ENCODE peak calls at places on chromosomes 3 and 15, in ten cellular contexts. D is foreskin melanocyte, J is activated gamma-delta T cell treated with Interleukin-2 at 50 U/mL for 16 hours, K is coronary artery, C is activated T-cell treated with anti-CD3 and anti-CD28 coated beads for 1 hour, F is NAMALWA, O is hippocampal formation, S is AG10803, Z is NCI-H187, P is tibial artery. H is an unnamed sample.
A peak's percentile ranks its signal among the peaks of the same experiment; 100 is the strongest.

GRCh38 chr15:26729581-26729980 is 43.3 kb downstream of the GABRB3 start:
- DNase-seq in F (no peak), J (no peak), P (no peak), K (no peak), C (no peak), D (no peak), S (no peak), Z (no peak), O (no peak), H (no peak)

GRCh38 chr15:77666296-77666660 is 33.6 kb upstream of the LINGO1 start:
- DNase-seq in F (no peak), C (no peak), O (no peak), S (no peak), J (no peak), K (no peak), P (no peak), D (no peak), Z (no peak), H (no peak)

GRCh38 chr15:62254137-62254934 is 89.3 kb upstream of the C2CD4B start:
- DNase-seq in Z (no peak), K (peak; percentile 46), S (peak; percentile 34), F (peak; percentile 72), P (no peak), C (peak; percentile 50), J (peak; percentile 47), D (peak; percentile 29), O (no peak), H (no peak)

GRCh38 chr3:158991146-158991705 is 189.4 kb downstream of the MFSD1 start:
- DNase-seq in K (no peak), J (no peak), S (no peak), F (no peak), P (no peak), D (no peak), Z (peak; percentile 90), C (no peak), O (no peak), H (no peak)

GRCh38 chr3:84600703-84601225 is 358.0 kb upstream of the CADM2 start:
- DNase-seq in D (no peak), S (no peak), J (no peak), O (no peak), C (no peak), K (no peak), Z (no peak), P (no peak), F (no peak), H (no peak)

GRCh38 chr15:74050835-74051234 is 31.5 kb downstream of the GOLGA6A start:
- DNase-seq in F (no peak), Z (no peak), C (no peak), P (no peak), K (peak; percentile 78), J (no peak), S (no peak), O (no peak), D (no peak), H (no peak)

GRCh38 chr3:183427206-183428139 is 946 bp downstream of the MCF2L2 start:
- DNase-seq in K (no peak), J (no peak), Z (no peak), F (no peak), P (no peak), O (no peak), S (no peak), D (no peak), C (no peak), H (peak; percentile 25)

GRCh38 chr3:38725726-38726410 is 76.4 kb upstream of the SCN5A start:
- DNase-seq in Z (no peak), F (no peak), P (no peak), D (no peak), J (no peak), O (no peak), S (peak; percentile 18), K (no peak), C (no peak), H (no peak)

GRCh38 chr3:71185733-71186455 is 397.6 kb downstream of the FOXP1 start:
- DNase-seq in Z (no peak), C (peak; percentile 16), J (peak; percentile 30), K (no peak), F (peak; percentile 49), D (no peak), O (no peak), P (no peak), S (no peak), H (no peak)

GRCh38 chr3:4834403-4834866 is 144.8 kb upstream of the BHLHE40 start:
- DNase-seq in J (peak; percentile 71), K (no peak), C (peak; percentile 44), D (no peak), S (no peak), P (no peak), F (peak; percentile 23), O (no peak), Z (no peak), H (no peak)

GRCh38 chr15:73763893-73764292 is 10.7 kb upstream of the INSYN1 start:
- DNase-seq in F (no peak), J (no peak), D (no peak), P (no peak), K (no peak), O (no peak), C (no peak), Z (no peak), S (no peak), H (no peak)

GRCh38 chr3:147378186-147378503 is 28.2 kb downstream of the ZIC4 start:
- DNase-seq in Z (no peak), D (no peak), P (no peak), O (no peak), F (no peak), C (no peak), J (no peak), S (no peak), K (no peak), H (no peak)

GRCh38 chr3:57017481-57017880 is 43.0 kb upstream of the SPATA12 start:
- DNase-seq in Z (no peak), P (no peak), J (no peak), F (no peak), C (no peak), D (no peak), O (peak; percentile 68), K (no peak), S (no peak), H (peak; percentile 65)

GRCh38 chr15:100601158-100601557 is 826 bp downstream of the LINS1 start:
- DNase-seq in K (no peak), D (peak; percentile 57), Z (no peak), J (peak; percentile 12), S (no peak), F (peak; percentile 74), O (no peak), P (no peak), C (no peak), H (no peak)

GRCh38 chr3:186035277-186035676 is 73.6 kb downstream of the ETV5 start:
- DNase-seq in O (no peak), P (no peak), C (no peak), J (no peak), S (peak; percentile 27), K (no peak), D (no peak), F (no peak), Z (no peak), H (no peak)

GRCh38 chr3:30007668-30008067 is 598.7 kb upstream of the TGFBR2 start:
- DNase-seq in O (no peak), F (no peak), C (no peak), P (no peak), K (no peak), D (no peak), J (no peak), Z (no peak), S (no peak), H (no peak)

GRCh38 chr3:174620138-174620537 is 239.0 kb upstream of the NAALADL2 start:
- DNase-seq in O (no peak), S (peak; percentile 19), Z (no peak), K (no peak), P (no peak), J (no peak), F (peak; percentile 32), D (no peak), C (no peak), H (no peak)

GRCh38 chr3:17041009-17041408 is 156.3 kb downstream of the PLCL2 start:
- DNase-seq in P (no peak), O (no peak), K (no peak), F (no peak), D (no peak), J (no peak), Z (no peak), C (no peak), S (peak; percentile 2), H (no peak)

GRCh38 chr3:160163259-160163878 is 61.9 kb upstream of the C3orf80 start:
- DNase-seq in O (peak; percentile 19), K (no peak), C (no peak), P (no peak), J (no peak), D (no peak), Z (no peak), F (peak; percentile 48), S (peak; percentile 52), H (peak; percentile 24)

GRCh38 chr3:99895106-99895705 is 77.5 kb downstream of the CMSS1 start:
- DNase-seq in Z (no peak), C (no peak), K (no peak), J (no peak), D (no peak), S (no peak), F (no peak), P (no peak), O (no peak), H (no peak)

GRCh38 chr3:179666436-179667035 is 13.7 kb downstream of the USP13 start:
- DNase-seq in P (peak; percentile 68), J (no peak), K (no peak), F (no peak), D (no peak), O (no peak), Z (peak; percentile 14), C (no peak), S (peak; percentile 31), H (peak; percentile 26)

GRCh38 chr15:62622775-62623174 is 419.8 kb upstream of the TPM1 start:
- DNase-seq in O (no peak), J (no peak), C (no peak), F (no peak), P (no peak), K (no peak), S (no peak), D (no peak), Z (no peak), H (no peak)

GRCh38 chr3:45647148-45647619 is 42.0 kb upstream of the SACM1L start:
- DNase-seq in S (peak; percentile 88), D (no peak), J (no peak), K (no peak), F (no peak), C (no peak), Z (no peak), P (peak; percentile 75), O (no peak), H (no peak)

GRCh38 chr3:37967252-37967881 is 23.2 kb upstream of the VILL start:
- DNase-seq in O (peak; percentile 16), S (peak; percentile 68), P (peak; percentile 81), D (peak; percentile 51), C (peak; percentile 49), J (peak; percentile 54), F (peak; percentile 70), K (no peak), Z (peak; percentile 3), H (peak; percentile 27)

GRCh38 chr3:127799476-127800222 is 22.7 kb downstream of the MGLL start:
- DNase-seq in Z (no peak), C (no peak), J (no peak), P (peak; percentile 45), D (no peak), F (no peak), O (no peak), S (peak; percentile 89), K (no peak), H (no peak)

GRCh38 chr15:25345943-25346342 is 92.9 kb downstream of the UBE3A start:
- DNase-seq in D (no peak), C (no peak), S (peak; percentile 53), O (peak; percentile 54), J (no peak), K (no peak), Z (no peak), P (peak; percentile 69), F (no peak), H (no peak)

GRCh38 chr3:33911525-33912322 is 113.3 kb downstream of the PDCD6IP start:
- DNase-seq in F (no peak), O (no peak), C (no peak), S (peak; percentile 51), D (no peak), K (no peak), Z (no peak), J (no peak), P (no peak), H (no peak)

GRCh38 chr3:151281671-151282334 is 3.5 kb upstream of the P2RY14 start:
- DNase-seq in D (no peak), J (no peak), K (no peak), P (no peak), F (no peak), C (no peak), Z (no peak), O (no peak), S (no peak), H (no peak)